ENCODE peak calls at places on chromosomes 16 and 17, in eight cellular contexts. X is Calu3, Q is ascending aorta, J is AG10803, U is A549, D is Peyer's patch, W is fibroblast of the aortic adventitia, K is brain microvascular endothelial cell. F is an unnamed sample.

GRCh38 chr17:7651097-7651958 is 602 bp downstream of the ATP1B2 start:
- DNase-seq in X (no peak), Q (no peak), J (no peak), U (no peak), D (no peak), W (no peak), K (no peak), F (no peak)

GRCh38 chr16:30406911-30407793 is at the start of gene ZNF771:
- DNase-seq in X (peak; percentile 97), Q (peak; percentile 70), J (peak; percentile 84), U (peak; percentile 90), D (peak; percentile 98), W (peak; percentile 85), K (peak; percentile 74), F (peak; percentile 75)

GRCh38 chr17:67079481-67079880 is 35.1 kb downstream of the CACNG1 start:
- DNase-seq in X (no peak), Q (no peak), J (no peak), U (no peak), D (no peak), W (no peak), K (no peak), F (no peak)

GRCh38 chr17:67443931-67444597 is 67.0 kb downstream of the PITPNC1 start:
- DNase-seq in X (no peak), Q (no peak), J (peak; percentile 87), U (no peak), D (no peak), W (peak; percentile 83), K (no peak), F (no peak)

GRCh38 chr17:63998050-63998720 is at the start of gene PRR29:
- DNase-seq in X (peak; percentile 70), Q (no peak), J (peak; percentile 36), U (peak; percentile 71), D (peak; percentile 83), W (peak; percentile 54), K (peak; percentile 41), F (peak; percentile 98)

GRCh38 chr16:79298476-79299153 is 301.9 kb downstream of the MAF start:
- DNase-seq in X (no peak), Q (no peak), J (no peak), U (no peak), D (no peak), W (no peak), K (no peak), F (no peak)

GRCh38 chr17:58531661-58532554 is 17.5 kb upstream of the MTMR4 start:
- DNase-seq in X (peak; percentile 43), Q (no peak), J (peak; percentile 23), U (no peak), D (peak; percentile 74), W (no peak), K (no peak), F (peak; percentile 51)

GRCh38 chr17:66976781-66977201 is 12.3 kb downstream of the CACNG4 start:
- DNase-seq in X (no peak), Q (no peak), J (no peak), U (no peak), D (no peak), W (no peak), K (no peak), F (no peak)

GRCh38 chr16:57508084-57508425 is 21.8 kb upstream of the DOK4 start:
- DNase-seq in X (no peak), Q (no peak), J (no peak), U (no peak), D (no peak), W (no peak), K (no peak), F (no peak)

GRCh38 chr17:62827722-62828498 is 19.8 kb upstream of the MARCHF10 start:
- DNase-seq in X (no peak), Q (no peak), J (peak; percentile 46), U (no peak), D (no peak), W (peak; percentile 48), K (peak; percentile 72), F (no peak)

GRCh38 chr17:81208651-81209050 is 14.1 kb downstream of the CEP131 start:
- DNase-seq in X (no peak), Q (no peak), J (no peak), U (no peak), D (no peak), W (no peak), K (no peak), F (no peak)

GRCh38 chr17:75260679-75261335 is 599 bp downstream of the GGA3 start:
- DNase-seq in X (no peak), Q (no peak), J (no peak), U (no peak), D (no peak), W (no peak), K (no peak), F (no peak)

GRCh38 chr17:18985475-18985874 is 19.1 kb downstream of the FAM83G start:
- DNase-seq in X (no peak), Q (no peak), J (no peak), U (no peak), D (no peak), W (no peak), K (no peak), F (no peak)

GRCh38 chr16:89354325-89354724 is 136.0 kb downstream of the ANKRD11 start:
- DNase-seq in X (no peak), Q (no peak), J (no peak), U (no peak), D (no peak), W (no peak), K (no peak), F (no peak)

GRCh38 chr17:40726919-40727318 is 23.4 kb upstream of the KRT24 start:
- DNase-seq in X (peak; percentile 45), Q (no peak), J (no peak), U (peak; percentile 20), D (no peak), W (peak; percentile 6), K (no peak), F (no peak)
- TF ChIP-seq CTCF in X (no peak), Q (no peak), J (peak; percentile 37), U (peak; percentile 53), D (peak; percentile 55), W (peak; percentile 35), K (peak; percentile 38), F (peak; percentile 26)

DNA sequence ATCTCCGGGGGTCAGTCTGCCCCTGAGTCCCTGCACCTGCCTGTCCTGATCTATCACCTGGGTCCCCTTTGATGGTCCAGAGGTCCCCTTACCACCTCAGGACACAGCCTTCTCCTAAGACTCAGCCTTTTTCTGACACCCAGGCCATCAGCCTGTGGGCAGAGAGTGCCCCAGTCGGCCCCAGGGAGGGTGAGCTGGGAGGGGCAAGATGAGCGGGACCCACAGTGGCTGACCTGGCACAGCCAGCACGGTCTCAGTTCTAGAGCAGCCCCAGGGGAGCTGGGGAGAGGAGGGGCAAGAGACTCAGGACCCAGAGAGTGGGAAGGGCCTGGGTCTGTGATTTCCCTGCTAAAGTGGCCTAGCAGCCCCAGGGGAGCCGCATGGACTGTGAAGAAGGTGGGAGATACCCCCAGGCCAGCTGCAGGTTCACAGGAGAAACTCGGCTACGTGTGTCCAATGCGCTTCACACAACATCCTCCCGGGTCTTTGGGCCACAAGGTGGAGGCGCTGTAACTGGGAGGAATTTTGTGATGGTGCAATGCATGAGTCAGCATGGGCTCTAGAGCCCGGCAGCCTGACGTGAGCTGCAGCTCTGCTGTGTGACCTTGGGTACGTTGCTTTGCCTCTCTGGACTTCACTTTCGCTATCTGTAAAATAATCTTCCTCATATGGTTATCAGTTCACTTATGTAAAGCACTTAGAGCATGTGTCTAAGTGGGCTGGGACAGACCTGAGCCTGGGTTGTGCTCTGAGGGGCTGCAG is 67.2 kb upstream of the LHX1 start:
- DNase-seq in X (peak; percentile 50), Q (no peak), J (peak; percentile 4), U (peak; percentile 75), D (no peak), W (peak; percentile 18), K (peak; percentile 20), F (no peak)
- TF ChIP-seq CTCF in X (no peak), Q (no peak), J (no peak), U (peak; percentile 25), D (no peak), W (no peak), K (peak; percentile 32), F (no peak)

GRCh38 chr16:80319181-80319580 is 221.6 kb upstream of the DYNLRB2 start:
- DNase-seq in X (no peak), Q (no peak), J (no peak), U (no peak), D (no peak), W (no peak), K (no peak), F (no peak)
- TF ChIP-seq CTCF in X (peak; percentile 26), Q (no peak), J (peak; percentile 34), U (no peak), D (no peak), W (no peak), K (peak; percentile 33), F (no peak)

GRCh38 chr16:87054856-87055255 is 262.3 kb downstream of the C16orf95 start:
- DNase-seq in X (no peak), Q (no peak), J (no peak), U (no peak), D (no peak), W (no peak), K (no peak), F (no peak)

GRCh38 chr16:87051526-87052320 is 265.5 kb downstream of the C16orf95 start:
- DNase-seq in X (no peak), Q (no peak), J (no peak), U (no peak), D (no peak), W (no peak), K (no peak), F (no peak)

GRCh38 chr16:87054154-87054553 is 263.0 kb downstream of the C16orf95 start:
- DNase-seq in X (no peak), Q (no peak), J (no peak), U (no peak), D (no peak), W (no peak), K (no peak), F (no peak)

GRCh38 chr16:87052506-87052905 is 264.7 kb downstream of the C16orf95 start:
- DNase-seq in X (no peak), Q (no peak), J (peak; percentile 11), U (no peak), D (no peak), W (peak; percentile 72), K (peak; percentile 22), F (no peak)

DNA sequence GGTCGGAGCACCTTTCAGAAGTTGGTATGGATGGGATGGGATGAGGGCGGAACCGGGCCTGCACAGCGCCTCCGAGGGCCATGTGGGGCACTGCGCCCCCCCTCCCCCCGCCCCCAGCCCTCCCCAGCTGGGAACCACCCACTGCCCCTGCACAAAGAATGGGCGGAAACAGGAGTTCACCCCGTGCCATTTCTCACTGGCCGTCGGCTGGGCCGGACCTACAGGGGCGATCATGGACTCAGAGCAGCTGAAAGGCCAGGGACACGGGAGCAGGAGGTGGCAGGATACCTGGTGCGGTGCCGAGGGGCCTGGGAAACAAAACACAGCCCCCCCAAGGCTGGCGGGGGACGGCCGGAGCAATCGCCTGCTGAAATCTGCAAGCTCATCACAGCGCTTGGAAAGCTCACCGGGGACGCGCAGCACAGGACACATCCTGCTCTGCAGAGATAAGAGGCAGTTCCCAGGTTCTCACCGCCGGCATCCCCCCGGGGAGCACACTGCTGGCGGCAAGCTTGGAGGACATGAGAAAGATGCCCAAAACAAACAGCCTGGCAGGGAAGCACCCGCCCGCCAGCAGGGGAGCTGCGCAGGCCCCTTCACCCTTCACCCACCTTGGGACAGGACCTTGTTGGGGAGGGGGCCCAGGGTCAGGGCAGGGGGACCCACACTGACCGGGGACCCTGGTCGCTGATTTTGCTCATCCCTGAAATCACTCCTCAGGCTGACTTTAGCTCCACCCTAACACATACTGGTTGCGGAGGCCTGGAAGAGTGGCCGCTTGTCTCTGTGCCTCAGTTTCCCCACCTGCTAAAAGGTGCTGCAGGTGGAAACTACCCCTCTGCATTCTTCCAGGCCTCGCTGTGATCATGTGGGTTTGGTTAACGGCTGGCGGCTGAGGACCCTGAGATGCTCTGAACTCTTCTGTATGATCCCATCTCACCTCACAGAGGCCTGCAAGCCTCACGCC is 263.9 kb downstream of the C16orf95 start:
- DNase-seq in X (no peak), Q (no peak), J (no peak), U (no peak), D (no peak), W (no peak), K (no peak), F (no peak)
- TF ChIP-seq CTCF in X (no peak), Q (no peak), J (no peak), U (no peak), D (no peak), W (peak; percentile 0), K (peak; percentile 33), F (no peak)

F was measured in D721Med.